ENCODE peak calls at places on chromosomes 2 and 18, in four cellular contexts. I is fibroblast of lung, S is HCT116, E is mammary epithelial cell. W is an unnamed sample.

GRCh38 chr18:70028084-70028483 is 80.4 kb upstream of the CD226 start:
- DNase-seq in I (no peak), S (no peak), E (no peak), W (no peak)

GRCh38 chr2:178700922-178701342 is 106.3 kb downstream of the TTN start:
- DNase-seq in I (peak; percentile 46), S (peak; percentile 15), E (peak; percentile 8), W (peak; percentile 77)

GRCh38 chr2:135821190-135821589 is 15.8 kb downstream of the LCT start:
- DNase-seq in I (no peak), S (no peak), E (no peak), W (no peak)

GRCh38 chr2:17790539-17790938 is 25.7 kb upstream of the MSGN1 start:
- DNase-seq in I (no peak), S (no peak), E (no peak), W (no peak)

GRCh38 chr2:60483400-60483799 is 70.1 kb downstream of the BCL11A start:
- DNase-seq in I (peak; percentile 46), S (no peak), E (no peak), W (no peak)

GRCh38 chr2:99421469-99421868 is 68.3 kb downstream of the REV1 start:
- DNase-seq in I (peak; percentile 65), S (no peak), E (no peak), W (no peak)

GRCh38 chr2:14722919-14723559 is 90.5 kb downstream of the LRATD1 start:
- DNase-seq in I (no peak), S (no peak), E (no peak), W (no peak)

GRCh38 chr2:220916931-220917330 is 655.2 kb downstream of the EPHA4 start:
- DNase-seq in I (no peak), S (no peak), E (no peak), W (no peak)

GRCh38 chr2:11750422-11750821 is 4.0 kb downstream of the LPIN1 start:
- DNase-seq in I (no peak), S (no peak), E (peak; percentile 62), W (peak; percentile 48)

GRCh38 chr18:58087928-58088722 is 44.1 kb downstream of the NEDD4L start:
- DNase-seq in I (peak; percentile 16), S (no peak), E (peak; percentile 97), W (no peak)

GRCh38 chr2:88234760-88235159 is 64.6 kb downstream of the THNSL2 start:
- DNase-seq in I (no peak), S (no peak), E (no peak), W (no peak)

GRCh38 chr2:197107291-197108269 is 181.1 kb upstream of the PGAP1 start:
- DNase-seq in I (peak; percentile 62), S (no peak), E (no peak), W (no peak)

GRCh38 chr2:31404302-31404701 is 10.2 kb downstream of the XDH start:
- DNase-seq in I (no peak), S (no peak), E (no peak), W (no peak)

GRCh38 chr2:72887836-72888437 is 729 bp downstream of the SPR start:
- DNase-seq in I (peak; percentile 84), S (peak; percentile 81), E (peak; percentile 83), W (peak; percentile 61)

GRCh38 chr2:206160807-206161179 is 1.1 kb downstream of the EEF1B2 start:
- DNase-seq in I (no peak), S (no peak), E (no peak), W (no peak)

GRCh38 chr18:80147037-80147417 is 38.0 kb downstream of the ADNP2 start:
- DNase-seq in I (peak; percentile 24), S (no peak), E (no peak), W (no peak)

DNA sequence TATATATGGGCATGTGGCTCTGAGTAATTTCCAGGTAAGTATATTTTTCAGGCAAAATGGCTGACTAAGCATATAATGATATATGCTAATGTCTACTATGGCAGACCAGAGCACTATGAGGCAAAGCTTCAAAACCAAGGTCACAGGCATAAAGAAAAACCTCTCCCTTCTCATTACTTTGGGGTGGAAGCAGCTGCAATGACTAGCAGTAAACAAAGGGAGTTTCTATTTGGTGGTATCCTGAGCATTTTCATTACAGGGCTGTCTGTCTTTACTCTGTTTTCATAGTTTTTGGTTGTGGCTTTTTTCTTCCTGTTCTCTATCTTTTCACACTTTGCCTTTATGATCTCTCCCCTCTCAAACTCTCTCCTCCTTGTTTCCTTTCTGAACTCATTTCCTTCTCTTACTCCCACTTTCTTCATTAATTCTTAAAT is 15.6 kb downstream of the PDE6D start:
- DNase-seq in I (no peak), S (no peak), E (no peak), W (no peak)
- H3K4me2 ChIP-seq in I (no peak overlapping the region), S (no peak overlapping the region), E (no peak overlapping the region), W (no peak overlapping the region)

GRCh38 chr2:219485201-219485580 is 13.5 kb upstream of the GMPPA start:
- DNase-seq in I (no peak), S (no peak), E (no peak), W (no peak)
- H3K4me2 ChIP-seq in I (no peak overlapping the region), S (no peak overlapping the region), E (no peak overlapping the region), W (no peak overlapping the region)

GRCh38 chr18:77557030-77557429 is 307.4 kb downstream of the GALR1 start:
- DNase-seq in I (no peak), S (no peak), E (no peak), W (peak; percentile 62)

GRCh38 chr18:77559274-77559910 is 309.7 kb downstream of the GALR1 start:
- DNase-seq in I (no peak), S (no peak), E (no peak), W (no peak)

DNA sequence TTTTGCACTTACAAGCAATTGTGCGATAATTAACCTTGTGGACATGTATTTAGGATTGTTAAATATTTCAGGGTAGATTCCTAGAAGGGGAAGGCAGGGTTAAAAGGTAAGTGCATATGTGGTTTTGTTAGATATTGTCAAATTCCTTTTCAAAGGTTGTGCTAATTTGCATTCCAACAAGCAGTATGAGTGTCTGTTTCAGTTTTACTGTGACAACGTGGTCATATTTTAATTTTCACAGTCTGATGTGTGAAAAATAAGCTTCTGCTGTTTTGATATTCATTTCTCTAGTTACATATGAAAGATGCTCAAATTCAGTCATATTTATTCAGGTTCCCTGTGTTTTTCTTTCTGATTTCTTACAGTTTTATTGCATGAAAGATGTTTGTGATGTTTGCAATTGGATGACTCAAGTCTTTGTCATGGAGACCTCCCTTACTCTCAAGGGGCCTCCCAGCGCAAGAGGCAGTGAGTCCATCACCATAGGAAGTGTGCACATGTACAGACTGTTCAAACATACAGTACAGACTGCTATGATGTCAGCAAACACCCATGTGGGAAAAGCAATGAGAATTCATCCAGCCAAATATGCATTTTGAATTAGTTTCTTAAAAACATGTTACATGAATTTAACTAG is 310.8 kb downstream of the GALR1 start:
- DNase-seq in I (no peak), S (no peak), E (no peak), W (no peak)
- H3K4me2 ChIP-seq in I (no peak overlapping the region), S (no peak overlapping the region), E (no peak overlapping the region), W (no peak overlapping the region)

DNA sequence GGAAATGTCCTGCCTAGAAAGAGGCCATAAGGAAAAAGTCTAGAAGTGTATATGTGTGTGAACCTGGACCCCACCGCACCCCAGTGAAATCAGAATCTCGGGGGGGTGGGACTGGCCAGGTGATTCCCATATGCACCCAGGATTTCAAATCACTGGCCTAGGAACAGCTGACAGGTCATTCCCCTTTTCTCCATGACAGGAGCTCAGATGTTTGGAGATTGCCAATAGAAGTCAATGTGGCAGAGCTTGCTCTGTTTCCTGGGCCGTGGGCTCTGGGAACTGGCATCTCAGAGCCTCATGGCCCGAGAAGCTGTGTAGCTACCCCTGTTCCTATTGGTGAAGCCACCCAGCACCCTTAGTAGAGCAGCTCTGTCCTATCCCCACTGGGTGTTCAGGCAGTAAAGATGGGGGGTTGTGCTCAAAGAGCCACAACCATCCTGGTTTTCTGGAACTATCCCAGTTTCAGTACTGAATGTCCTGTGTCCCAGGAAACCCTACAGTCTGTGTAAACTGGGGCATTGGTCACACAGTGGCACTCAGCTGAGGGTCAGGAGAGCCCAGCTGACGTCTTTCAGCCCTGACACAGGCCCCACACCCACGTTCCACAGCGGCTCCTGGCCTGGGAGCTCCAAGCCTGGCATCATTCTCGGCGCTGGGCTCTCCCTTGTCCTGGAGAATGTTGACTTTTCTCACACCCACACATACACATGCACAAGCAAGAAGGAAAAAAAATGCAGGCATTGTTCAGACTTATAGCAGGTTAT is 18.9 kb downstream of the GNLY start:
- DNase-seq in I (peak; percentile 86), S (no peak), E (peak; percentile 69), W (no peak)
- H3K4me2 ChIP-seq in I (no peak overlapping the region), S (no peak overlapping the region), E (no peak overlapping the region), W (no peak overlapping the region)

GRCh38 chr2:42345986-42346385 is 15.0 kb downstream of the COX7A2L start:
- DNase-seq in I (no peak), S (no peak), E (no peak), W (no peak)

GRCh38 chr2:42340045-42340937 is 20.7 kb downstream of the COX7A2L start:
- DNase-seq in I (no peak), S (no peak), E (no peak), W (no peak)

GRCh38 chr2:42342061-42342794 is 18.8 kb downstream of the COX7A2L start:
- DNase-seq in I (peak; percentile 89), S (peak; percentile 10), E (peak; percentile 78), W (no peak)

GRCh38 chr2:42340938-42341636 is 19.9 kb downstream of the COX7A2L start:
- DNase-seq in I (no peak), S (no peak), E (no peak), W (no peak)

DNA sequence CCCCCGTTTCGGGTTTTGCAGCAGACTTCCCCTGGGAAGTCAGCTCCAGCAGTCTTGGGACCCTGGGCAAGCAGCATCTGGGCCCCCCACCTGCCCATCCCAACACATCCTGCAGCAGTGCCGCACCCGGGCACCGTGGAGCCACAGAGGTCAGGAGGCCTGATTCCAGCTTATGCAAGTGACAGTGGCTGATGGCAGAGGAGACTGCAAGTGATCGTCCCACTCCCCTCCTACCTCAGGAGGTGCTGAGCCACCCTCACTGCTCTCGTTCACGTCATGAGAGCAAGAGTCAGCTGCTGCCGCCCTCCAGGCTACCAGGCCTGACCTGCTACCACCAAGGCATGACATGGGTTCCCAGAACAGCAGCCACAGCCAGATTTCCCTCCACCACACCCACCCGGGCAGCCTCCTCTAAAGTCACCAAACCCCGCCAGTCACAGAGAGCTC is 18.2 kb downstream of the COX7A2L start:
- DNase-seq in I (no peak), S (no peak), E (no peak), W (no peak)
- H3K4me2 ChIP-seq in I (peak overlapping the region; percentile 46), S (peak overlapping the region; percentile 55), E (peak overlapping the region; percentile 33), W (no peak overlapping the region)

GRCh38 chr2:3665886-3666612 is 8.0 kb downstream of the ALLC start:
- DNase-seq in I (no peak), S (no peak), E (no peak), W (no peak)
- H3K4me2 ChIP-seq in I (no peak overlapping the region), S (no peak overlapping the region), E (no peak overlapping the region), W (no peak overlapping the region)

GRCh38 chr2:70903641-70904340 is 31.9 kb upstream of the ATP6V1B1 start:
- DNase-seq in I (no peak), S (no peak), E (no peak), W (no peak)

GRCh38 chr2:70901235-70902066 is 34.2 kb upstream of the ATP6V1B1 start:
- DNase-seq in I (peak; percentile 55), S (no peak), E (no peak), W (no peak)

GRCh38 chr2:70903171-70903570 is 32.5 kb upstream of the ATP6V1B1 start:
- DNase-seq in I (no peak), S (no peak), E (no peak), W (no peak)

GRCh38 chr2:70902579-70902978 is 33.1 kb upstream of the ATP6V1B1 start:
- DNase-seq in I (no peak), S (no peak), E (no peak), W (no peak)

DNA sequence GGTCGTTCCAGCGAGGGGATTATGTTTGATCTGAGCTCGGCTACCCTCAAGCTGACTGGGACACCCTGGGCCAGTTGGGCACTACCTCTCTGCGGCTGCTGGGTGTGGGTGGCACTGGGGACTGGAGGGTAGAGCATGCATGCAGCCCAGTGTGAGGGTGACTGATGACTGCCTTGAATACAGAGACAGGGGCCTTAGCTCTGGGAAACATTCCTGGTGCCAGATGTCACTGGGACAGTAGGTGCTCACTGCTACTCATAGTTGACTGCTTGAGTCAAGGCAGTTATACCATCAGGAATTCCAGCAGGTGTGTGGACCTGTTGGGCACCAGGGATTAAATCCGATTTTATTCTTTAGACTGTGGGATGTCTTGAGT is 33.6 kb upstream of the ATP6V1B1 start:
- DNase-seq in I (peak; percentile 15), S (no peak), E (no peak), W (no peak)
- H3K4me2 ChIP-seq in I (peak overlapping the region; percentile 91), S (no peak overlapping the region), E (no peak overlapping the region), W (no peak overlapping the region)

W was measured in Karpas-422.